ENCODE peak calls at places on chromosome 2, in four cellular contexts. E is Peyer's patch, N is A549, Y is cardiac muscle cell. O is an unnamed sample.

GRCh38 chr2:239245872-239246701 is 154.7 kb downstream of the HDAC4 start:
- DNase-seq in N (no peak), Y (no peak), E (no peak), O (no peak)

GRCh38 chr2:51812138-51812866 is 780.4 kb upstream of the NRXN1 start:
- DNase-seq in Y (peak; percentile 22), E (no peak), N (peak; percentile 4), O (peak; percentile 10)

GRCh38 chr2:55047677-55048299 is 2.5 kb downstream of the RTN4 start:
- DNase-seq in Y (peak; percentile 64), E (no peak), N (peak; percentile 52), O (no peak)

GRCh38 chr2:222797308-222797707 is 63.5 kb upstream of the ACSL3 start:
- DNase-seq in N (peak; percentile 32), E (no peak), Y (peak; percentile 60), O (peak; percentile 16)

GRCh38 chr2:41394541-41394940 is 653.3 kb upstream of the PKDCC start:
- DNase-seq in Y (no peak), E (no peak), N (no peak), O (no peak)

GRCh38 chr2:63790913-63791312 is 50.8 kb upstream of the UGP2 start:
- DNase-seq in Y (peak; percentile 90), N (peak; percentile 29), E (no peak), O (peak; percentile 63)

GRCh38 chr2:21013043-21013816 is 30.6 kb downstream of the APOB start:
- DNase-seq in Y (no peak), N (no peak), E (no peak), O (no peak)

GRCh38 chr2:157874997-157875719 is 972 bp downstream of the ACVR1 start:
- DNase-seq in N (peak; percentile 14), E (no peak), Y (peak; percentile 89), O (peak; percentile 55)

GRCh38 chr2:128436498-128437180 is 118.0 kb upstream of the HS6ST1 start:
- DNase-seq in N (no peak), Y (no peak), E (no peak), O (no peak)

GRCh38 chr2:172416447-172417058 is 10.8 kb upstream of the ITGA6 start:
- DNase-seq in Y (no peak), N (no peak), E (no peak), O (no peak)

GRCh38 chr2:213306320-213306942 is 22.2 kb downstream of the SPAG16 start:
- DNase-seq in Y (peak; percentile 88), N (peak; percentile 52), E (no peak), O (peak; percentile 45)

GRCh38 chr2:230912046-230912445 is 13.0 kb downstream of the GPR55 start:
- DNase-seq in Y (no peak), N (no peak), E (no peak), O (no peak)

GRCh38 chr2:211144078-211144477 is 587.7 kb downstream of the CPS1 start:
- DNase-seq in Y (peak; percentile 84), N (peak; percentile 48), E (no peak), O (no peak)

GRCh38 chr2:49972699-49973098 is 818.4 kb upstream of the FSHR start:
- DNase-seq in E (no peak), N (no peak), Y (no peak), O (no peak)

GRCh38 chr2:111054791-111055627 is 65.7 kb upstream of the BCL2L11 start:
- DNase-seq in Y (no peak), E (no peak), N (no peak), O (no peak)

GRCh38 chr2:28224648-28225471 is 167.8 kb upstream of the FOSL2 start:
- DNase-seq in N (no peak), Y (peak; percentile 96), E (no peak), O (peak; percentile 72)

GRCh38 chr2:3480352-3481010 is 38.9 kb downstream of the ADI1 start:
- DNase-seq in E (peak; percentile 95), N (no peak), Y (no peak), O (no peak)

GRCh38 chr2:236659758-236660150 is 90.1 kb downstream of the ACKR3 start:
- DNase-seq in Y (peak; percentile 23), E (no peak), N (peak; percentile 65), O (no peak)

GRCh38 chr2:27262379-27263286 is at the start of gene SLC30A3:
- DNase-seq in Y (peak; percentile 38), N (peak; percentile 64), E (peak; percentile 78), O (no peak)

GRCh38 chr2:238286551-238286950 is 1.9 kb downstream of the PER2 start:
- DNase-seq in Y (peak; percentile 80), E (peak; percentile 62), N (peak; percentile 63), O (no peak)

GRCh38 chr2:171579481-171579880 is 57.2 kb downstream of the CYBRD1 start:
- DNase-seq in N (no peak), E (no peak), Y (no peak), O (no peak)

GRCh38 chr2:185785851-185786473 is 47.4 kb downstream of the FSIP2 start:
- DNase-seq in E (no peak), N (no peak), Y (no peak), O (no peak)

GRCh38 chr2:70643715-70644114 is 90.1 kb upstream of the TGFA start:
- DNase-seq in Y (peak; percentile 14), E (no peak), N (peak; percentile 68), O (no peak)

GRCh38 chr2:36562973-36563532 is 34.9 kb downstream of the FEZ2 start:
- DNase-seq in Y (peak; percentile 71), N (no peak), E (no peak), O (no peak)

GRCh38 chr2:233480490-233481202 is 85.9 kb downstream of the USP40 start:
- DNase-seq in E (peak; percentile 64), Y (peak; percentile 24), N (peak; percentile 46), O (no peak)

GRCh38 chr2:48694143-48694542 is 61.4 kb downstream of the LHCGR start:
- DNase-seq in N (no peak), Y (no peak), E (no peak), O (no peak)

GRCh38 chr2:187403568-187404260 is 44.3 kb downstream of the CALCRL start:
- DNase-seq in N (peak; percentile 5), Y (peak; percentile 28), E (no peak), O (no peak)

GRCh38 chr2:240501531-240501991 is 56.2 kb downstream of the ANKMY1 start:
- DNase-seq in E (no peak), N (no peak), Y (no peak), O (no peak)

GRCh38 chr2:168536925-168537466 is 80.9 kb downstream of the CERS6 start:
- DNase-seq in E (no peak), Y (no peak), N (no peak), O (no peak)

GRCh38 chr2:136010126-136010525 is 24.7 kb upstream of the DARS1 start:
- DNase-seq in N (no peak), E (no peak), Y (no peak), O (no peak)

GRCh38 chr2:54871457-54872103 is 148.1 kb downstream of the EML6 start:
- DNase-seq in E (no peak), Y (no peak), N (peak; percentile 46), O (no peak)

GRCh38 chr2:101984656-101985055 is 7.1 kb upstream of the IL1R2 start:
- DNase-seq in E (no peak), N (no peak), Y (no peak), O (no peak)

GRCh38 chr2:101985793-101986164 is 6.0 kb upstream of the IL1R2 start:
- DNase-seq in N (no peak), E (no peak), Y (no peak), O (no peak)

GRCh38 chr2:101986386-101986785 is 5.4 kb upstream of the IL1R2 start:
- DNase-seq in E (no peak), Y (no peak), N (no peak), O (no peak)

GRCh38 chr2:101983928-101984327 is 7.8 kb upstream of the IL1R2 start:
- DNase-seq in N (no peak), Y (no peak), E (no peak), O (no peak)

DNA sequence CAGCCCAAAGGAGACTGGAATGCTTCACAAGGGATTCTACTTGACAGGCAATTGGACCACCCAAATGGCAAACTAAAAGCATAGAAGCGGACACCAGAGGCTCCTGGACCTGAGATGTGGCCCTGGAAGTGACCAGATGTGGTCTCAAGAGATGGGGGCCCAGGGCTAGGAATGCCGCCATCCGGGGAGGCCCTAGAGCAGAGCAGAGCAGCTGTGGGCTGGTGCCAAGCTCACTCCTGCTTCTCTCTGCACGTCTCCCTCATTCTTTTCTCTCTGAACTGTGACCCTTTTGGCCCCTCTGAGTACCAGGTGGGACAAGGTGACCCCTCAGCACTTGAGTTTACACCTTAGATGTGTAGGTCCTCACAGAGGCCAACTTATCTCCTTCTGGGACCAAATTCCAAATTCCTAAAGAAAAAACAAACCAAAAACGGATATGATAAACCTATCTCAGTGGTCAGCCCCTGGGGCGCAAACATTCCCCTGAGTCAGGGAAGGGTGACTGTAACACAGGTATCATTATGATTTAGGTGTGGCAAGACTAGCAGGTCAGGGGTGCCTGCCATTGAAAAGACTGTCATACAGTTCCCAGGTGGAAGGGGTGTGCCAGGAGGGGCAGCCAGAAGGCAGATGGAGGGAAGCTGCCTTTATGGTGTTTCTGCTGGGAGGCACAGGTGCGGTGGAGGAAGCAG is 6.5 kb upstream of the IL1R2 start:
- DNase-seq in N (no peak), Y (no peak), E (no peak), O (no peak)
- H3K4me3 ChIP-seq in N (no peak overlapping the region), Y (no peak overlapping the region), E (no peak overlapping the region), O (no peak overlapping the region)

GRCh38 chr2:148842050-148842449 is 33.0 kb upstream of the KIF5C start:
- DNase-seq in N (no peak), Y (no peak), E (no peak), O (no peak)
- TF ChIP-seq CTCF in N (no peak), Y (no peak), E (no peak), O (no peak)

DNA sequence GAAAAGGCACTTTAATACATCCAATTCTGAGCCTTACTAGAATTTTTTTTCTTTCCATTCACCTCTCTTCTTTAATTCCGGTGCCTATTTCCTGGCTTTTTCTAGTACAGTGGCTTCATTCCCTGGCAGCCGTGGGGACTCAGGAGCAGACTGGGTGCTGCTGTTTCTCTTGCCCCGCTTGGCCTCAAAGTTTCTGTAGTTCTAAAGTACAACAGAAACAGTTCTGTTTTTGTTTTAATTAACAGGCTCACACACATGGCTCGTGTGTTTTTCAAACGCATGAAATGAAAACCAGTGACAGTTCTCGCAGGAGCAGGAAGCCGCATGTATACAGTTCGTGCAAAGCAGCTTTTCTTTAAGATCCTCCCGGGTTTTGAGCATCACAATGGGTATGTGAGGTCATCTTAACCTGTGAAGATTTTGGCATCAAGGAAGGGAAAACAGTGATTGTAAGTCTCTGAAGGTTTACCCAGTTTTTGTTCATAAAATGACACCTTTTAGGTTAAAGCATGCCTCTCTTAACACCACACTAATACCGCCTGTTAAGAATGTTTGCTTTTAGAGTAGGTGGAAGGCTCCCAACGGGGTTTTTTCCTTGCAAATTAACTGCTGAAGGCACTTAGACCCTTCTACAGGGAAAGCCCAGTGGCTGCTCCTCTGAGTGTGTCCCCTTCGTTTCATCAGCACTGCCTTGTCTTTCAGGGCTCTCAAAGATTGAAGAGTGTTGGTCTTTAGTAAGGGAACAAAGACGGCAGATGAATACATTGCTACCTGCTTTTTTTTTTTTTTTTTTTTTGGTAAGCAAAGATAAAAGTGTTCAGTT is 5.8 kb downstream of the FZD7 start:
- DNase-seq in N (no peak), E (no peak), Y (no peak), O (no peak)
- H3K4me3 ChIP-seq in N (no peak overlapping the region), E (peak overlapping the region; percentile 8), Y (peak overlapping the region; percentile 9), O (peak overlapping the region; percentile 91)

DNA sequence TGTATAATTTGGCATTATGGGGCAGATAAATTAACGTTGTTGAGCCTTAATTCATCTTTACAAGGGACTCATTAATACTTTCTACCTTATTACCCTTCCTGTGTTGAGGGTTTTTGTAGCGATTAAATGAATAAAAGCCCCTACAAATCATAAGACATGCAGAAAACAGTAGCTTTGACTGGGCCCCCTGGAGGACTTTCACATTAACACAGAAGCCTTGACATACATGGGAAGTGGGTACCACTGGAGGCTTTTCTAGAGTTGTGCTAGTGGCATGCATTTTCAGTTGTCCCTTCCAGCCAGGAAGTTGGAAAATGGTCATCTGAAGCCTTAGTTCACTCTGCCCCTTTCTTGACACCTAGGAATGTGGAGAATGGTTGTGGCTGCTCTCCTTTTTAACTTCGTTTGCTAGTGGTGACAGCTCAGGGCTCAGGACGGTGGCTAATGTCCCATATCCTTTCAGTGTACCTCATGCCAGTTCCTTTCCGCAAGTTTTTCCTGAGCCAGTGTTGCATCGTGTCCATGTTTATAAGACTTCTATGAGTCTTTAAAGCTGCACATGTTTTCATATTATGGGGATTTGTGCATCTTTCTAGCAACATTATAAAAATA is 30.3 kb downstream of the MTA3 start:
- DNase-seq in E (no peak), Y (no peak), N (no peak), O (no peak)
- TF ChIP-seq CTCF in E (no peak), Y (no peak), N (no peak), O (no peak)

O was measured in AG04449.